ENCODE peak calls at places on chromosome 18, in eight cellular contexts. I is HCEC 1CT; M is stimulated activated CD8-positive, alpha-beta memory T cell treated with anti-CD3 and anti-CD28 coated beads, Interleukin-12 subunit alpha, Interleukin-12 subunit beta, amount 100 ng/mL, for 4 hours; S is HEK293T; X is H4; J is mesothelial cell of epicardium; O is A549; Q is activated CD8-positive, alpha-beta memory T cell treated with anti-CD3 and anti-CD28 coated beads, Interleukin-2, amount 50 U/mL, for 48 hours. Y is an unnamed sample.

GRCh38 chr18:23871410-23871809 is 143.1 kb upstream of the TTC39C start:
- DNase-seq in Q (peak; percentile 65), O (no peak), M (peak; percentile 44), X (peak; percentile 47), S (peak; percentile 39), J (peak; percentile 55), I (no peak), Y (no peak)

GRCh38 chr18:62399781-62400308 is 74.7 kb downstream of the TNFRSF11A start:
- DNase-seq in I (peak; percentile 22), O (peak; percentile 53), S (peak; percentile 27), Q (no peak), M (no peak), J (no peak), X (peak; percentile 72), Y (no peak)

GRCh38 chr18:46333371-46334199 is 229.4 kb downstream of the HAUS1 start:
- DNase-seq in Q (peak; percentile 64), I (no peak), M (no peak), X (peak; percentile 24), S (peak; percentile 38), O (peak; percentile 41), J (peak; percentile 58), Y (peak; percentile 18)

GRCh38 chr18:12049983-12050811 is 43.4 kb upstream of the ANKRD62 start:
- DNase-seq in M (no peak), J (no peak), X (no peak), Q (no peak), S (no peak), O (no peak), I (no peak), Y (peak; percentile 53)

GRCh38 chr18:73511751-73512525 is 635.7 kb downstream of the FBXO15 start:
- DNase-seq in I (no peak), X (no peak), O (no peak), M (no peak), J (no peak), S (no peak), Q (no peak), Y (no peak)

GRCh38 chr18:77106331-77106730 is 26.3 kb downstream of the MBP start:
- DNase-seq in I (no peak), X (no peak), Q (peak; percentile 80), S (no peak), O (no peak), J (no peak), M (peak; percentile 71), Y (no peak)

GRCh38 chr18:48003426-48004349 is 73.2 kb upstream of the SMAD2 start:
- DNase-seq in M (no peak), O (peak; percentile 60), I (no peak), Q (no peak), J (no peak), X (peak; percentile 85), S (no peak), Y (no peak)

GRCh38 chr18:78624646-78625279 is 354.9 kb upstream of the SALL3 start:
- DNase-seq in O (no peak), I (no peak), J (peak; percentile 21), M (no peak), X (no peak), S (no peak), Q (no peak), Y (no peak)

GRCh38 chr18:111292-112014 is 46.9 kb upstream of the USP14 start:
- DNase-seq in S (peak; percentile 70), X (peak; percentile 49), I (peak; percentile 7), Q (peak; percentile 87), J (peak; percentile 89), O (peak; percentile 33), M (peak; percentile 62), Y (peak; percentile 46)

GRCh38 chr18:26868968-26869586 is 3.6 kb upstream of the AQP4 start:
- DNase-seq in I (no peak), S (no peak), M (no peak), Q (no peak), O (no peak), X (peak; percentile 17), J (no peak), Y (no peak)

GRCh38 chr18:47978141-47978540 is 47.7 kb upstream of the SMAD2 start:
- DNase-seq in J (no peak), I (no peak), X (no peak), S (no peak), M (no peak), Q (no peak), O (no peak), Y (no peak)

GRCh38 chr18:9380571-9381390 is 46.2 kb downstream of the TWSG1 start:
- DNase-seq in O (no peak), I (peak; percentile 36), Q (no peak), M (no peak), J (no peak), X (no peak), S (no peak), Y (peak; percentile 39)

GRCh38 chr18:6482198-6482977 is 67.7 kb upstream of the L3MBTL4 start:
- DNase-seq in O (peak; percentile 5), S (peak; percentile 78), M (no peak), I (no peak), Q (peak; percentile 54), X (peak; percentile 90), J (peak; percentile 72), Y (peak; percentile 25)

GRCh38 chr18:75868031-75868430 is 440.5 kb upstream of the SMIM21 start:
- DNase-seq in X (no peak), I (no peak), O (no peak), M (no peak), S (no peak), J (no peak), Q (no peak), Y (no peak)

GRCh38 chr18:67132919-67133318 is 383.6 kb downstream of the DSEL start:
- DNase-seq in X (no peak), J (no peak), I (no peak), M (no peak), Q (no peak), S (no peak), O (no peak), Y (no peak)

GRCh38 chr18:59605633-59606192 is 91.5 kb downstream of the CCBE1 start:
- DNase-seq in Q (no peak), J (no peak), I (peak; percentile 44), O (no peak), S (no peak), M (no peak), X (peak; percentile 11), Y (no peak)

GRCh38 chr18:33014060-33014796 is 241.4 kb upstream of the KLHL14 start:
- DNase-seq in X (peak; percentile 68), J (no peak), Q (no peak), I (no peak), S (no peak), O (no peak), M (no peak), Y (no peak)

GRCh38 chr18:58449366-58449935 is 179.4 kb downstream of the ALPK2 start:
- DNase-seq in O (no peak), J (no peak), M (no peak), S (no peak), Q (no peak), I (peak; percentile 24), X (no peak), Y (no peak)

GRCh38 chr18:80245781-80246655 is 1.3 kb downstream of the PARD6G start:
- DNase-seq in Q (no peak), O (no peak), I (no peak), J (peak; percentile 75), M (no peak), X (no peak), S (peak; percentile 17), Y (no peak)

GRCh38 chr18:61998957-61999356 is 106.2 kb upstream of the RNF152 start:
- DNase-seq in O (no peak), M (no peak), J (no peak), S (no peak), X (peak; percentile 59), Q (no peak), I (peak; percentile 94), Y (no peak)

GRCh38 chr18:22250591-22250996 is 81.2 kb downstream of the GATA6 start:
- DNase-seq in X (peak; percentile 89), I (no peak), S (no peak), O (no peak), M (no peak), Q (no peak), J (no peak), Y (no peak)

GRCh38 chr18:58297198-58297597 is 253.2 kb downstream of the NEDD4L start:
- DNase-seq in I (peak; percentile 49), S (no peak), O (no peak), Q (no peak), M (no peak), J (no peak), X (no peak), Y (no peak)

GRCh38 chr18:49162226-49162848 is 211.6 kb upstream of the SMAD7 start:
- DNase-seq in I (no peak), S (no peak), Q (no peak), O (no peak), M (no peak), J (no peak), X (no peak), Y (no peak)

GRCh38 chr18:48314694-48315093 is 94.5 kb downstream of the ZBTB7C start:
- DNase-seq in O (no peak), X (no peak), I (no peak), M (no peak), J (no peak), Q (no peak), S (no peak), Y (no peak)

GRCh38 chr18:21741511-21742322 is 1.1 kb downstream of the MIB1 start:
- DNase-seq in O (no peak), M (no peak), S (peak; percentile 19), Q (peak; percentile 66), J (peak; percentile 52), X (no peak), I (peak; percentile 16), Y (peak; percentile 15)

GRCh38 chr18:74328196-74328595 is 12.6 kb downstream of the C18orf63 start:
- DNase-seq in M (no peak), Q (no peak), X (no peak), J (no peak), S (no peak), O (no peak), I (no peak), Y (no peak)

GRCh38 chr18:77065221-77065981 is 67.2 kb downstream of the MBP start:
- DNase-seq in Q (peak; percentile 70), M (no peak), X (peak; percentile 95), S (no peak), J (no peak), I (peak; percentile 91), O (peak; percentile 41), Y (peak; percentile 86)

GRCh38 chr18:49617846-49618245 is 56.0 kb downstream of the LIPG start:
- DNase-seq in S (no peak), J (no peak), I (no peak), O (no peak), Q (no peak), M (no peak), X (no peak), Y (no peak)

GRCh38 chr18:50009772-50010171 is 185.2 kb downstream of the MYO5B start:
- DNase-seq in O (peak; percentile 21), Q (peak; percentile 59), S (peak; percentile 40), M (no peak), J (no peak), I (peak; percentile 40), X (peak; percentile 59), Y (peak; percentile 40)

GRCh38 chr18:3655637-3656050 is 205.7 kb downstream of the TGIF1 start:
- DNase-seq in M (no peak), Q (no peak), I (no peak), J (no peak), O (no peak), S (no peak), X (no peak), Y (no peak)

GRCh38 chr18:69469444-69469919 is 68.8 kb downstream of the DOK6 start:
- DNase-seq in X (peak; percentile 65), O (peak; percentile 21), Q (peak; percentile 60), M (no peak), J (no peak), I (no peak), S (peak; percentile 17), Y (no peak)

GRCh38 chr18:57807336-57808117 is 4.4 kb upstream of the ATP8B1 start:
- DNase-seq in Q (no peak), J (no peak), O (no peak), X (no peak), M (no peak), I (peak; percentile 88), S (no peak), Y (no peak)

GRCh38 chr18:8654482-8655451 is 45.5 kb downstream of the RAB12 start:
- DNase-seq in Q (no peak), O (peak; percentile 43), I (peak; percentile 30), J (no peak), X (no peak), M (no peak), S (peak; percentile 10), Y (peak; percentile 46)